ENCODE peak calls at places on chromosomes 3 and 15, in eight cellular contexts. Z, A, V, F, P, C, M and R are unnamed samples.

GRCh38 chr3:24713516-24713915 is 218.9 kb upstream of the THRB start:
- DNase-seq in A (no peak), P (peak; percentile 5), F (no peak), C (no peak), M (no peak), Z (no peak), V (no peak), R (no peak)

GRCh38 chr15:40115670-40116093 is 7.0 kb upstream of the BMF start:
- DNase-seq in F (peak; percentile 67), Z (no peak), M (peak; percentile 71), A (peak; percentile 84), C (peak; percentile 78), P (no peak), V (no peak), R (no peak)

GRCh38 chr3:139101396-139101795 is 56.7 kb upstream of the PRR23C start:
- DNase-seq in V (no peak), C (no peak), P (peak; percentile 2), A (no peak), F (no peak), Z (peak; percentile 8), M (no peak), R (peak; percentile 87)

GRCh38 chr3:190326361-190326760 is 4.1 kb upstream of the CLDN1 start:
- DNase-seq in Z (no peak), A (no peak), P (no peak), F (no peak), C (no peak), V (no peak), M (no peak), R (no peak)

GRCh38 chr15:66882251-66883020 is 180.4 kb downstream of the SMAD6 start:
- DNase-seq in V (peak; percentile 71), P (no peak), M (no peak), C (no peak), F (no peak), A (no peak), Z (no peak), R (peak; percentile 90)

GRCh38 chr15:82697735-82698407 is 11.8 kb downstream of the AP3B2 start:
- DNase-seq in C (no peak), V (no peak), Z (no peak), M (no peak), F (no peak), P (no peak), A (no peak), R (no peak)

GRCh38 chr3:126835472-126836219 is 131.6 kb downstream of the CHCHD6 start:
- DNase-seq in M (no peak), C (no peak), F (no peak), A (no peak), P (peak; percentile 49), Z (no peak), V (peak; percentile 20), R (peak; percentile 77)

GRCh38 chr3:52493232-52494017 is 1.7 kb upstream of the STAB1 start:
- DNase-seq in P (no peak), A (no peak), V (no peak), F (peak; percentile 37), Z (no peak), C (no peak), M (no peak), R (no peak)

GRCh38 chr15:65819563-65819960 is 27.5 kb upstream of the DENND4A start:
- DNase-seq in Z (no peak), A (no peak), C (no peak), V (no peak), P (no peak), M (no peak), F (no peak), R (no peak)

GRCh38 chr3:133469140-133469731 is 69.4 kb downstream of the BFSP2 start:
- DNase-seq in P (no peak), M (no peak), V (no peak), C (no peak), F (no peak), Z (no peak), A (no peak), R (no peak)

GRCh38 chr3:99637381-99638111 is 848 bp upstream of the COL8A1 start:
- DNase-seq in Z (no peak), A (no peak), P (no peak), M (no peak), V (no peak), F (peak; percentile 69), C (no peak), R (no peak)

GRCh38 chr15:29616512-29616911 is 205.8 kb downstream of the TJP1 start:
- DNase-seq in F (no peak), Z (no peak), C (no peak), P (no peak), A (no peak), M (no peak), V (no peak), R (no peak)

GRCh38 chr3:112120485-112120836 is 12.6 kb downstream of the GCSAM start:
- DNase-seq in M (no peak), C (no peak), V (no peak), P (no peak), A (no peak), Z (no peak), F (no peak), R (no peak)

GRCh38 chr3:112121577-112122547 is 11.2 kb downstream of the GCSAM start:
- DNase-seq in Z (no peak), P (no peak), F (no peak), C (no peak), V (no peak), A (no peak), M (no peak), R (no peak)

GRCh38 chr3:112123548-112123947 is 9.5 kb downstream of the GCSAM start:
- DNase-seq in M (no peak), Z (no peak), F (no peak), V (no peak), A (no peak), C (no peak), P (no peak), R (no peak)

GRCh38 chr3:112124901-112125607 is 8.0 kb downstream of the GCSAM start:
- DNase-seq in V (no peak), M (no peak), F (peak; percentile 8), Z (no peak), C (no peak), P (no peak), A (no peak), R (no peak)

GRCh38 chr3:112122870-112123269 is 10.2 kb downstream of the GCSAM start:
- DNase-seq in C (no peak), Z (no peak), M (no peak), V (no peak), F (no peak), A (no peak), P (no peak), R (no peak)
- H3K4me1 ChIP-seq in C (peaks cover 7% of the 10 kb centered on the region), Z (peaks cover 11% of the 10 kb centered on the region), M (peaks cover 23% of the 10 kb centered on the region), V (no peaks in the 10 kb centered on the region), F (peaks cover 13% of the 10 kb centered on the region), A (no peaks in the 10 kb centered on the region), P (no peaks in the 10 kb centered on the region), R (no peaks in the 10 kb centered on the region)

GRCh38 chr3:162292409-162292808 is 795.8 kb downstream of the OTOL1 start:
- DNase-seq in Z (no peak), M (no peak), C (no peak), P (no peak), V (no peak), F (no peak), A (no peak), R (no peak)

DNA sequence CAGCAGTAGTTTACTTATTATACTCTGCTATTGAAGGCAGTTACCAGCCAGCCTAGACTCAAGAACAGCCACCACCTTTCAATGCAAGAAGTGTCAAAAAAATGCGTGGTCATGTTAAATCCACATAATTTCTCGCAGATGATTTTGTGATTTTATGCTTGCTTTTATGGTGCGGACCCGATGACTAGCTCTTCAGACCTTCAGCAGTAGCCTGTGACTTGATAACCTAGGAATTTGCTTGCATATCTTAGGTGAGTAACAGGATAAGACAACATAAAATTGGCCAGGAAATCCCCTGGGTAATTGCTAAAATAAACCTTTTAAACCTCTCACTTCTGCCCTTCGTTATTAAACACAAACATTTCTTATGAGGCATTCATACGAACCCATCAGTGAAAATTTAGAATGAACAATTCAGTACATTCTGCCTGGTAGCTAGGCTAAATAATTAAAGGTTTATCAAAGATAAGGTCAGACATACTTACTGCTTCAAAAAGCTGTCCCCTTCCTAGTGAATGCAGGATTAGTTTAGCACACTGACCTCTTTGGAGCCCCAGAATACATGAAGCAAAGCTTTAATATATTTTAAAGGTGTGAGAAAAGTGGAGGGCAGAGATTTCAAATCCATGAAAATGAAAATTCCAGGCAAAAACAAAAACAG is 798.8 kb downstream of the OTOL1 start:
- DNase-seq in C (no peak), Z (no peak), P (no peak), F (no peak), A (no peak), V (no peak), M (no peak), R (no peak)
- TF ChIP-seq POLR2AphosphoS5 in C (no peak), Z (no peak), P (no peak), F (no peak), A (no peak), V (no peak), M (no peak), R (no peak)

DNA sequence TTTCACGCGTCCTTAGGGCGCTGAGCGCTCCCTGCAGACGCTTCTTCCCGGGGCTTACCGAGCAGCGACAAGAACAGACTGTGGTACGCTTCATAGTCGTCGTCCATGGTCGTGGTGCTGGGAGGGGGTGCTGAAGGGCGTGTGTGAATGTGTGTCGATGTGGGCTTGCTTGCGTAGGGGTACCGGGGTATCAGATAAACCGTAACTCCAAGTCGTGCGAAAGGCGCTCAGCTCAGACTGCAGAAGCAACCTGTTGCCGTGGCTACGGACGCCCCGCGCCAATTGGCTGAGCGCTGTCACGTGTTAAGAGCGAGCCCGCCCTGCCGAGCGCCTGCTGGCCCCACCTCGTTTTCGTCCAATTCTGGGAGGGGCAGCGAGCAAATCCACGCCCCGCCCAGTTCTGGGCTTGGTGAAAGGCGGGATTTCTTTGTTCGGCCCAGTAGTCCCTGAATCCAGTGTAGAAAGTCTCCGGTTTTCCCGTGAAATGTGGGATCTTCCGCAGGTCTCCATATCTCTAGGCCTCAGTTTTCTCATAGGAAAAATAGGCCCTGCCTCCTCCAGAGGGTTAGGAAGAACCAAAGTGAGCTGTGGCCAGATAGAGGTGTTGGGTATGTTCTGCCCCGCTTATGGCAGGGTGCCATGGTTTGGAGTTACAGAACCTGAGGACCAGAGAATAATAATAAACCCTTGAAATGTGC is at the start of gene EFCAB12:
- DNase-seq in P (peak; percentile 96), V (peak; percentile 98), F (peak; percentile 100), M (peak; percentile 97), A (peak; percentile 93), C (peak; percentile 96), Z (peak; percentile 98), R (peak; percentile 98)
- TF ChIP-seq POLR2A in P (no peak), V (no peak), F (no peak), M (no peak), A (no peak), C (peak; percentile 26), Z (no peak), R (no peak)

DNA sequence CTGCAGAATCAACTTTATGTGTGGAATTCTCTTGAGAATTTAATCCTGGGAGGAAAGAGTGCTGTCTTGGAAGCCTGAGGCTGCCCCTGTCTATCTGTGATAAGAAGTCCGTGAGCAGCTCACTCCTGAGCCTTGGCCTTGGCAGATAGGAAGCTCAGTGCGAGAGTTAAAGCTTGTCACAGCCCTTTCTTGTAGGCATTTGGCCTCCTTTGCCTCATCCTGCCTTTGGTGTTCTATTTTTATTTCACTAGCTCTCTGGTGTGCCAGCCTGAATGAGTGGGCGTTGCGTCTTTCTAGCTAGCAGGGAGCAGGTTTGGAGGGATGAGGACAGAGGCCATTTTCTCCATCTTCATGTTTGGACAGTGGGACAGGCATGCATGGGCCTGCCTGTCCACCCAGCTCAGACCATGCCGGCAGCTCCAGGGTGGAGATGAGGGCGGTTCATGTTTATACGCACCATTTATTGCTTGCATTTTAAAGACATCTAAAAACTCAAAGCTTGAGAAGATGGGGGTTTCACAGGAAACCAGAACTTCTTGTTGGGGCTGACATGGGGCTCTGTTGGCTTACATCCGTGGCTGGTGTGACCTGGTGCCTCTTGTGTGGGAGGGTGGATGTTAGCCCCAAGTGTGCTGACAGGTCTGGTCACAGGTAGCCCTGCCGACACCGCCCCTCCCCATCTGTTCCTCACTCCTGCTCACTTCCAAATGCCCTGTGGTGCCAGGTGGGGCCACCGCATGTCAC is 29.8 kb downstream of the IRAK2 start:
- DNase-seq in F (no peak), P (peak; percentile 75), C (peak; percentile 40), A (peak; percentile 80), M (no peak), V (no peak), Z (no peak), R (no peak)
- H3K4me1 ChIP-seq in F (peaks cover 82% of the 10 kb centered on the region), P (peaks cover 34% of the 10 kb centered on the region), C (peaks cover 77% of the 10 kb centered on the region), A (peaks cover 11% of the 10 kb centered on the region), M (peaks cover 97% of the 10 kb centered on the region), V (peaks cover 75% of the 10 kb centered on the region), Z (peaks cover 94% of the 10 kb centered on the region), R (peaks cover 72% of the 10 kb centered on the region)